ENCODE peak calls at places on chromosome 4, in six cellular contexts. D, Q, R, Y, Z and G are unnamed samples.

GRCh38 chr4:75621715-75622114 is 8.6 kb downstream of the CDKL2 start:
- DNase-seq in D (no peak), Q (no peak), R (no peak), Y (no peak), Z (no peak), G (no peak)

GRCh38 chr4:123505457-123506310 is 109.1 kb downstream of the SPRY1 start:
- DNase-seq in D (peak), Q (peak), R (no peak), Y (no peak), Z (peak), G (peak)

GRCh38 chr4:187663076-187663475 is 332.5 kb upstream of the ZFP42 start:
- DNase-seq in D (no peak), Q (no peak), R (no peak), Y (no peak), Z (no peak), G (no peak)

GRCh38 chr4:57113870-57114269 is 3.7 kb upstream of the IGFBP7 start:
- DNase-seq in D (no peak), Q (no peak), R (no peak), Y (no peak), Z (no peak), G (no peak)

GRCh38 chr4:8146158-8146557 is 12.5 kb downstream of the ABLIM2 start:
- DNase-seq in D (no peak), Q (no peak), R (no peak), Y (no peak), Z (no peak), G (no peak)

GRCh38 chr4:11614426-11614825 is 185.7 kb upstream of the HS3ST1 start:
- DNase-seq in D (no peak), Q (no peak), R (peak), Y (peak), Z (no peak), G (no peak)

GRCh38 chr4:20859097-20859781 is 159.0 kb downstream of the PACRGL start:
- DNase-seq in D (no peak), Q (no peak), R (no peak), Y (no peak), Z (no peak), G (no peak)

GRCh38 chr4:55437356-55437796 is 41.6 kb downstream of the TMEM165 start:
- DNase-seq in D (peak), Q (peak), R (no peak), Y (no peak), Z (no peak), G (no peak)

GRCh38 chr4:183987987-183988392 is 82.9 kb downstream of the STOX2 start:
- DNase-seq in D (peak), Q (peak), R (peak), Y (peak), Z (no peak), G (no peak)

GRCh38 chr4:115234405-115235093 is 121.1 kb upstream of the NDST4 start:
- DNase-seq in D (no peak), Q (no peak), R (peak), Y (no peak), Z (no peak), G (no peak)

GRCh38 chr4:40719008-40719623 is 30.6 kb upstream of the NSUN7 start:
- DNase-seq in D (no peak), Q (no peak), R (peak), Y (no peak), Z (no peak), G (no peak)

GRCh38 chr4:3183008-3183407 is 66.0 kb upstream of the MSANTD1 start:
- DNase-seq in D (no peak), Q (no peak), R (no peak), Y (no peak), Z (no peak), G (no peak)

GRCh38 chr4:84952004-84952403 is 14.5 kb downstream of the WDFY3 start:
- DNase-seq in D (no peak), Q (no peak), R (peak), Y (no peak), Z (no peak), G (no peak)

GRCh38 chr4:42313872-42314271 is 83.4 kb upstream of the SHISA3 start:
- DNase-seq in D (no peak), Q (no peak), R (no peak), Y (no peak), Z (no peak), G (no peak)

GRCh38 chr4:36399762-36400353 is 118.4 kb downstream of the DTHD1 start:
- DNase-seq in D (no peak), Q (peak), R (no peak), Y (no peak), Z (peak), G (no peak)

GRCh38 chr4:150078996-150079581 is 844 bp downstream of the DCLK2 start:
- DNase-seq in D (no peak), Q (peak), R (no peak), Y (no peak), Z (peak), G (peak)

GRCh38 chr4:42995343-42995944 is 102.9 kb downstream of the GRXCR1 start:
- DNase-seq in D (peak), Q (no peak), R (no peak), Y (no peak), Z (no peak), G (no peak)

GRCh38 chr4:157447195-157447594 is 226.7 kb downstream of the GRIA2 start:
- DNase-seq in D (no peak), Q (no peak), R (no peak), Y (no peak), Z (no peak), G (no peak)

GRCh38 chr4:140344111-140344510 is 29.3 kb upstream of the SCOC start:
- DNase-seq in D (no peak), Q (no peak), R (no peak), Y (no peak), Z (no peak), G (no peak)

GRCh38 chr4:3718462-3718861 is 47.7 kb upstream of the ADRA2C start:
- DNase-seq in D (no peak), Q (no peak), R (no peak), Y (no peak), Z (no peak), G (peak)

GRCh38 chr4:120922390-120923200 is at the start of gene PRDM5:
- DNase-seq in D (no peak), Q (peak), R (no peak), Y (peak), Z (no peak), G (peak)
- TF ChIP-seq POLR2A in D (no peak), Q (no peak), R (no peak), Y (no peak), Z (no peak), G (no peak)

GRCh38 chr4:151324124-151324448 is 1.3 kb downstream of the SH3D19 start:
- DNase-seq in D (no peak), Q (no peak), R (no peak), Y (no peak), Z (no peak), G (no peak)
- H3K4me3 ChIP-seq in D (no peak), Q (peak), R (peak), Y (peak), Z (peak), G (peak)

GRCh38 chr4:54215379-54216072 is 13.6 kb upstream of the PDGFRA start:
- DNase-seq in D (no peak), Q (no peak), R (no peak), Y (no peak), Z (no peak), G (no peak)

GRCh38 chr4:54218736-54219135 is 10.4 kb upstream of the PDGFRA start:
- DNase-seq in D (no peak), Q (no peak), R (no peak), Y (no peak), Z (no peak), G (no peak)

GRCh38 chr4:54213001-54213400 is 16.1 kb upstream of the PDGFRA start:
- DNase-seq in D (no peak), Q (no peak), R (no peak), Y (no peak), Z (no peak), G (no peak)

GRCh38 chr4:54213812-54214211 is 15.3 kb upstream of the PDGFRA start:
- DNase-seq in D (no peak), Q (no peak), R (no peak), Y (no peak), Z (no peak), G (no peak)

DNA sequence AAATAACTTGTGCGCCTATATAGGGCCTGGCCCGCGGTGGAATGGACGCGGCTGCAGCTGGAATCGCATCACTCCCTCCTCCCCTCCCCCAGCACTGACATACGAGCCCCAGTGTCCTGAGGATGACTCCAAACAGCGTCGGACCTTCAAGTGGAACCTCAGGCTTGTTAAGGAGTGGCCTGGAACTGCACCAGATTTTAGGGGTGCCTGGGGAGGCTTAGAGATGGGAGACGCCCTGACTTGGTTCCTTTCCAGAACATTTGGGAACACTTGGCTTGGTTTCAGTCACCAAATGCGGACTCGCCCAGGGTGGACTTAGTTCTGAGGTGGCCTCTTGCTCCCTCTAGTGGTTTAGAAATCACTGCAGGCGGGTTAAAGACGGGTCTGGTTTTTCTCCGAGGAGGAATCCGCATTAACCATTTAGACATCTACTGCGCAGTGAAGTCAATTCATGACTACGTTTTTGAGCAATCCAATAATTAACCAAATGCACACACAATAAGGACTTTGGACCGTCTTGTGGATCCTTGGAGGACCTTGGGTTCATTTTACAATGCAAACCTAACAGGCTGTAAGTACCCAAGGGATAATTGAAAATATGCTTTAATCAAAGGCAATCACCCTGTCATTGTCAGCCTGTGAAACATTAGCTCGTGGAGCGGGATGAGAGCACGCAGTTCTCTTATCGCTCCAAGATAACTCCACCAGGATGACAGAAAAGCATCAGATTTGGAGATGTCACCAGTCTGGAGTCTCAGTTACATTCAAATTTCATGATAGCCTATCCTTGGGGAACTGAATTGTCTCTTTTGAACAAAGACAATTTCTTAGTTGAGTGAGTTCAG is 11.2 kb upstream of the PDGFRA start:
- DNase-seq in D (peak), Q (peak), R (peak), Y (peak), Z (peak), G (peak)
- TF ChIP-seq POLR2A in D (no peak), Q (no peak), R (no peak), Y (no peak), Z (no peak), G (no peak)

GRCh38 chr4:25320374-25321172 is 8.0 kb downstream of the ZCCHC4 start:
- DNase-seq in D (no peak), Q (no peak), R (no peak), Y (no peak), Z (no peak), G (no peak)
- H3K4me3 ChIP-seq in D (no peak), Q (no peak), R (no peak), Y (no peak), Z (no peak), G (no peak)